ENCODE peak calls at places on chromosome 14, in five cellular contexts. Y is OCI-LY7, S is activated B cell treated with CpG ODN at 0.5 μM for 24 hours, E is lower leg skin, H is PC-3. C is an unnamed sample.

GRCh38 chr14:103067231-103067954 is 10.0 kb upstream of the CDC42BPB start:
- DNase-seq in S (no peak), Y (no peak), H (peak; percentile 83), E (no peak), C (no peak)

GRCh38 chr14:60101801-60102200 is 10.1 kb downstream of the PCNX4 start:
- DNase-seq in H (no peak), S (no peak), Y (no peak), E (no peak), C (no peak)

GRCh38 chr14:28709571-28710305 is 56.8 kb upstream of the FOXG1 start:
- DNase-seq in E (no peak), H (no peak), Y (no peak), S (no peak), C (no peak)

GRCh38 chr14:68401855-68402254 is 391.0 kb downstream of the ZFP36L1 start:
- DNase-seq in S (no peak), Y (peak; percentile 73), H (no peak), E (no peak), C (no peak)

GRCh38 chr14:69752773-69753172 is 14.2 kb upstream of the SRSF5 start:
- DNase-seq in S (no peak), Y (no peak), H (no peak), E (no peak), C (no peak)

GRCh38 chr14:92487513-92488133 is 26.0 kb upstream of the RIN3 start:
- DNase-seq in Y (no peak), H (no peak), E (no peak), S (no peak), C (peak; percentile 18)

GRCh38 chr14:68104518-68104917 is 284.9 kb downstream of the RAD51B start:
- DNase-seq in E (no peak), H (no peak), S (no peak), Y (no peak), C (no peak)

GRCh38 chr14:80941241-80942157 is at the start of gene CEP128:
- DNase-seq in H (peak; percentile 98), E (peak; percentile 96), S (peak; percentile 70), Y (peak; percentile 97), C (peak; percentile 97)

DNA sequence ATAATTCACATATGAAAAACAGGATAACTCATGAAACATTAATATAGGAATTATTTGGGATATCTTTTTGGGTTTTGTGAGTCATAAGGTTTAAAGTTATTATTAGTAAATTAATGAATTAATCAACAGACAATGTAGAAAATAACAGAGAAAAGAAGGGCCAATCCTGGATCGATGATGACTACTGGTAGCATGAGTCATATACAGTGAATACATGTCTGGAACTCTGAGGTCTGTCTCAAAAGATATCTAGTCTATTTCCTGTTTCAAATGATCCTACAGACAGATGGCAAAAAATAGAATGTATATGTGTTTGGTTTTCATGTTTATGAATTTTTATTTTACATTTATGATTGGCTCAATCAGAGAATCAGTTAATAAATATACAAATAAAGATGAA is 86.4 kb upstream of the RTL1 start:
- DNase-seq in H (no peak), S (no peak), Y (no peak), E (no peak), C (no peak)
- TF ChIP-seq CTCF in H (no peak), S (no peak), Y (no peak), E (no peak), C (no peak)

GRCh38 chr14:54572316-54572715 is 5.4 kb downstream of the SAMD4A start:
- DNase-seq in H (peak; percentile 82), S (no peak), E (no peak), Y (peak; percentile 36), C (no peak)
- TF ChIP-seq CTCF in H (peak; percentile 97), S (no peak), E (no peak), Y (peak; percentile 86), C (no peak)

GRCh38 chr14:74507085-74507484 is 13.5 kb downstream of the ISCA2 start:
- DNase-seq in Y (no peak), S (no peak), H (no peak), E (no peak), C (no peak)

GRCh38 chr14:74508844-74509428 is 15.4 kb downstream of the ISCA2 start:
- DNase-seq in Y (no peak), S (no peak), E (no peak), H (no peak), C (no peak)

GRCh38 chr14:74509587-74510210 is 16.1 kb downstream of the ISCA2 start:
- DNase-seq in S (no peak), H (no peak), E (no peak), Y (no peak), C (no peak)

GRCh38 chr14:74507796-74508195 is 14.2 kb downstream of the ISCA2 start:
- DNase-seq in H (no peak), S (no peak), Y (no peak), E (no peak), C (no peak)

DNA sequence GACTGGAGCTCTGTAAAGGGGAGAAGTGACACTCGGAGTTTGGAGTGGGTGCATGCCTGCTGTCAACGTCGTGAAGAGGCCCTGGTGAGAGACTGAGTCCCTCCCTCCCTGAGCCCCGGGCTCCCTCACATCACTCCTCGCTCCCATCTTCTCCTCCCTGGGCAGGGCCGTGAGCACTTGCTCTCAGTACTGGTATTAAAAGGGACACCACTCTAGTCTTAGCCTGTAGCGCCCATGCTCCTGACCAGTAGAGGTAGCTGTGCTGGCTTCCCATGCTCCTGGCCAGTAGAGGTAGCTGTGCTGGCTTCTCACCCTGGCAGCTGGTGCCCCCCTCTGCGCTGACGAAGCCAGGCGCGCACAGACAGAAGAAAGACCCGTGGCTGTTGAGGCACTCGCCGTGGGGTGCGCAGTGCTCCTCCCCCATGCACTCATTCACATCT is 14.7 kb downstream of the ISCA2 start:
- DNase-seq in Y (no peak), H (peak; percentile 22), E (no peak), S (no peak), C (no peak)
- TF ChIP-seq CTCF in Y (peak; percentile 43), H (peak; percentile 66), E (no peak), S (no peak), C (no peak)

GRCh38 chr14:86641310-86641709 is 1111.4 kb downstream of the FLRT2 start:
- DNase-seq in H (no peak), Y (no peak), E (no peak), S (no peak), C (no peak)

GRCh38 chr14:86646125-86646524 is 1116.2 kb downstream of the FLRT2 start:
- DNase-seq in H (no peak), E (no peak), S (no peak), Y (no peak), C (no peak)

GRCh38 chr14:86652512-86652911 is 1122.6 kb downstream of the FLRT2 start:
- DNase-seq in E (no peak), S (no peak), Y (no peak), H (no peak), C (no peak)

DNA sequence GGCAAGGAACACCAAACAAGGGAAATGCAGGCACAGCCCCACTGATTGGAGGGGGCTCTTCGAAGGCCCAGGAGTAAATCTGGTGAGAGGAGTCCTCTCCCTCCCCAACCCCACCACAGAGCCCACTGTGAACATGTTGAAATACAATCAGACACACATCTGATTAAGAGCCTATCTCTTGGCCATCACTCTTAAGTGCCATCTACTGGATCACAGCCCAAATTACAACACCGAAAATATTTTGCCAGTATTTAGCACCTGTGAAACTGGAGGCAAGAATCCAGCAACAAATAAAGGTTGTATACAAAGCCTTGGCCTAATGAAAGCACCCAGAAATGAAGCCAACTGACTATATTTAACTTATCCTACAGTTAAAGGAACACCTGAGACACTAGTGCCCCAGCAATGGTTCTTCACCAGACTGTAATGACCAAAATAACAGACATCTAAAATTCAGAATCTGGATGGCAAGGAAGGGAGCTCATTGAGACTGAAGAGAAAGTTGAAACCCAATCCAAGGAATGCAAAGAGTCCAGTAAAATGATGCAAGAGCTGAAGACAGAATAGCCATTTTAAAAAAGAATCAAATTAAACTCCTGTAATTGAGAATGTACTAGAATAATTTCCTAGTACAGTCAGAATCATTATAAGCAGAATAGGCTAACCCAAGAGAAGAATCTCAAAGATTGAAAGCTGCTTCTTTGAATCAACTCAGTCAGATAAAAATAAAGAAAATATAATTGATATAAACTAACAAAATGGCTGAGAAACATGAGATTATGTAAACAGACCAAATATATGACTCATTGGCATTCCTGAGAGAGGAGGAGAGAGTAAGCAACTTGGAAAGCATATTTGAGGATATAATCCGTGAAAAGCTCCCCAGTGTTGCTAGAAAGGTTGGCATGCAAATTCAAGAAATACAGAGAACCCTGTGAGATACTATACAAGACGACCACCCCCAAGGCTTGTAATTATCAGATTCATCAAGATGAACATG is 1117.0 kb downstream of the FLRT2 start:
- DNase-seq in E (no peak), S (no peak), Y (peak; percentile 23), H (peak; percentile 52), C (no peak)
- TF ChIP-seq CTCF in E (no peak), S (no peak), Y (peak; percentile 80), H (peak; percentile 48), C (no peak)

C was measured in lung.